ENCODE peak calls at places on chromosome 20, in four cellular contexts. Q, O, X and P are unnamed samples.
A peak's percentile ranks its signal among the peaks of the same experiment; 100 is the strongest.

GRCh38 chr20:33624399-33624798 is 37.7 kb upstream of the C20orf144 start:
- DNase-seq in Q (no peak), O (no peak), X (no peak), P (no peak)

GRCh38 chr20:39206899-39207564 is 244.9 kb downstream of the DHX35 start:
- DNase-seq in Q (no peak), O (no peak), X (no peak), P (no peak)

GRCh38 chr20:54084193-54084592 is 13.8 kb upstream of the BCAS1 start:
- DNase-seq in Q (no peak), O (no peak), X (no peak), P (no peak)

GRCh38 chr20:13684566-13685222 is 46.0 kb upstream of the TASP1 start:
- DNase-seq in Q (no peak), O (no peak), X (no peak), P (no peak)

GRCh38 chr20:25495189-25495824 is 87.8 kb downstream of the GINS1 start:
- DNase-seq in Q (no peak), O (no peak), X (no peak), P (no peak)

GRCh38 chr20:11235058-11235457 is 561.3 kb upstream of the JAG1 start:
- DNase-seq in Q (no peak), O (no peak), X (no peak), P (no peak)

GRCh38 chr20:9912858-9913434 is 74.1 kb upstream of the PAK5 start:
- DNase-seq in Q (peak; percentile 59), O (peak; percentile 26), X (peak; percentile 9), P (peak; percentile 63)

GRCh38 chr20:3796477-3797225 is 541 bp downstream of the CDC25B start:
- DNase-seq in Q (no peak), O (no peak), X (no peak), P (no peak)

GRCh38 chr20:19110866-19111460 is 101.5 kb upstream of the SLC24A3 start:
- DNase-seq in Q (no peak), O (no peak), X (no peak), P (no peak)

GRCh38 chr20:37516697-37517370 is 4.2 kb upstream of the NNAT start:
- DNase-seq in Q (no peak), O (no peak), X (no peak), P (no peak)

GRCh38 chr20:60934724-60935123 is 317.3 kb upstream of the CDH4 start:
- DNase-seq in Q (no peak), O (no peak), X (no peak), P (no peak)

GRCh38 chr20:57408131-57408530 is 16.9 kb downstream of the RBM38 start:
- DNase-seq in Q (no peak), O (no peak), X (peak; percentile 35), P (no peak)

GRCh38 chr20:24698189-24698588 is 228.8 kb downstream of the SYNDIG1 start:
- DNase-seq in Q (no peak), O (no peak), X (no peak), P (no peak)

GRCh38 chr20:4942336-4942735 is 59.0 kb downstream of the SLC23A2 start:
- DNase-seq in Q (no peak), O (no peak), X (no peak), P (no peak)

GRCh38 chr20:5893052-5893451 is 57.3 kb downstream of the TRMT6 start:
- DNase-seq in Q (no peak), O (no peak), X (no peak), P (no peak)

GRCh38 chr20:21534453-21534852 is 20.6 kb upstream of the NKX2-2 start:
- DNase-seq in Q (no peak), O (no peak), X (no peak), P (no peak)

GRCh38 chr20:35942243-35942642 is 12.1 kb downstream of the SCAND1 start:
- DNase-seq in Q (no peak), O (no peak), X (no peak), P (no peak)

GRCh38 chr20:51385941-51386530 is 156.5 kb downstream of the NFATC2 start:
- DNase-seq in Q (peak; percentile 18), O (peak; percentile 41), X (no peak), P (peak; percentile 58)

GRCh38 chr20:57089701-57090144 is 176.7 kb downstream of the BMP7 start:
- DNase-seq in Q (peak; percentile 81), O (peak; percentile 45), X (peak; percentile 16), P (peak; percentile 75)

GRCh38 chr20:44785768-44786167 is 24.6 kb downstream of the RIMS4 start:
- DNase-seq in Q (no peak), O (peak; percentile 9), X (no peak), P (peak; percentile 68)

GRCh38 chr20:41501376-41501775 is 116.8 kb downstream of the CHD6 start:
- DNase-seq in Q (no peak), O (no peak), X (no peak), P (no peak)

GRCh38 chr20:6008254-6008653 is 45.6 kb downstream of the LRRN4 start:
- DNase-seq in Q (no peak), O (peak; percentile 76), X (peak; percentile 62), P (peak; percentile 57)

GRCh38 chr20:14062786-14063185 is 67.5 kb downstream of the MACROD2 start:
- DNase-seq in Q (no peak), O (no peak), X (no peak), P (no peak)

GRCh38 chr20:53712212-53712977 is 118.8 kb upstream of the ZNF217 start:
- DNase-seq in Q (no peak), O (no peak), X (no peak), P (no peak)

GRCh38 chr20:50195524-50196120 is 5.0 kb downstream of the CEBPB start:
- DNase-seq in Q (no peak), O (no peak), X (no peak), P (no peak)

GRCh38 chr20:51536116-51537069 is 6.1 kb downstream of the NFATC2 start:
- DNase-seq in Q (no peak), O (no peak), X (no peak), P (no peak)

GRCh38 chr20:19936801-19937583 is 80.2 kb upstream of the NAA20 start:
- DNase-seq in Q (peak; percentile 20), O (no peak), X (no peak), P (no peak)

GRCh38 chr20:23205656-23206055 is 119.5 kb upstream of the CD93 start:
- DNase-seq in Q (no peak), O (peak; percentile 84), X (no peak), P (peak; percentile 65)

GRCh38 chr20:3818155-3819151 is 1.9 kb upstream of the AP5S1 start:
- DNase-seq in Q (no peak), O (peak; percentile 82), X (peak; percentile 73), P (peak; percentile 86)

GRCh38 chr20:58040447-58041290 is 187.8 kb downstream of the ANKRD60 start:
- DNase-seq in Q (no peak), O (no peak), X (no peak), P (no peak)

GRCh38 chr20:31595654-31596411 is 9.3 kb upstream of the ID1 start:
- DNase-seq in Q (no peak), O (no peak), X (peak; percentile 93), P (peak; percentile 79)

GRCh38 chr20:47785321-47785899 is at the start of gene SULF2:
- DNase-seq in Q (no peak), O (peak; percentile 14), X (peak; percentile 74), P (peak; percentile 52)

GRCh38 chr20:49620364-49621240 is 52.7 kb upstream of the PTGIS start:
- DNase-seq in Q (no peak), O (no peak), X (no peak), P (no peak)

GRCh38 chr20:21048841-21049273 is 57.3 kb downstream of the LINC00237 start:
- DNase-seq in Q (peak; percentile 70), O (peak; percentile 48), X (no peak), P (peak; percentile 61)

GRCh38 chr20:54290636-54291035 is 82.7 kb downstream of the PFDN4 start:
- DNase-seq in Q (no peak), O (no peak), X (no peak), P (no peak)

GRCh38 chr20:38181207-38181693 is 16.2 kb upstream of the TGM2 start:
- DNase-seq in Q (no peak), O (peak; percentile 38), X (no peak), P (no peak)